ENCODE peak calls at places on chromosomes 13 and 19, in ten cellular contexts. E is tibial artery; P is breast epithelium; U is anterior cingulate cortex; G is activated CD4-positive, alpha-beta memory T cell treated with anti-CD3 and anti-CD28 coated beads for 36 hours; L is mesenteric fat pad; J is activated CD4-positive, alpha-beta T cell treated with anti-CD3 and anti-CD28 coated beads for 24 hours; M is activated T-helper 9 cell treated with anti-CD3 and anti-CD28 coated beads, Interleukin-2, amount 50 U/mL, for 16 hours; K is activated CD8-positive, alpha-beta memory T cell treated with anti-CD3 and anti-CD28 coated beads for 1 hour; C is RPMI7951. A is an unnamed sample.

GRCh38 chr13:44929691-44930090 is 59.6 kb downstream of the NUFIP1 start:
- DNase-seq in E (no peak), P (no peak), U (no peak), G (no peak), L (no peak), J (no peak), M (no peak), K (no peak), C (no peak), A (no peak)

GRCh38 chr13:93108111-93108581 is 118.5 kb upstream of the GPC6 start:
- DNase-seq in E (no peak), P (no peak), U (no peak), G (no peak), L (no peak), J (no peak), M (no peak), K (no peak), C (no peak), A (no peak)

GRCh38 chr19:9052894-9053293 is 34.0 kb upstream of the OR1M1 start:
- DNase-seq in E (no peak), P (no peak), U (no peak), G (no peak), L (no peak), J (no peak), M (no peak), K (no peak), C (no peak), A (no peak)

GRCh38 chr13:44904982-44905381 is 84.3 kb downstream of the NUFIP1 start:
- DNase-seq in E (peak), P (no peak), U (peak), G (no peak), L (no peak), J (no peak), M (no peak), K (no peak), C (peak), A (no peak)

GRCh38 chr19:48795855-48796142 is 15.0 kb downstream of the BCAT2 start:
- DNase-seq in E (peak), P (no peak), U (no peak), G (no peak), L (no peak), J (no peak), M (no peak), K (no peak), C (no peak), A (no peak)

GRCh38 chr13:24460256-24460655 is 52.3 kb downstream of the PARP4 start:
- DNase-seq in E (no peak), P (no peak), U (no peak), G (no peak), L (no peak), J (no peak), M (no peak), K (no peak), C (no peak), A (no peak)

GRCh38 chr19:51198641-51199040 is 26.2 kb upstream of the CD33 start:
- DNase-seq in E (no peak), P (no peak), U (no peak), G (no peak), L (no peak), J (no peak), M (no peak), K (no peak), C (no peak), A (no peak)

GRCh38 chr13:32125221-32125621 is 93.6 kb downstream of the FRY start:
- DNase-seq in E (peak), P (no peak), U (no peak), G (no peak), L (no peak), J (no peak), M (no peak), K (no peak), C (peak), A (no peak)

GRCh38 chr19:22945560-22945959 is 57.4 kb downstream of the ZNF728 start:
- DNase-seq in E (no peak), P (no peak), U (no peak), G (no peak), L (no peak), J (no peak), M (no peak), K (no peak), C (peak), A (peak)

GRCh38 chr19:10998045-10998533 is 37.3 kb downstream of the SMARCA4 start:
- DNase-seq in E (peak), P (no peak), U (no peak), G (no peak), L (no peak), J (no peak), M (no peak), K (no peak), C (peak), A (no peak)

GRCh38 chr13:51688937-51689336 is 104.7 kb downstream of the WDFY2 start:
- DNase-seq in E (no peak), P (no peak), U (no peak), G (no peak), L (no peak), J (no peak), M (no peak), K (no peak), C (peak), A (no peak)

GRCh38 chr13:37602743-37603381 is 4.3 kb upstream of the POSTN start:
- DNase-seq in E (no peak), P (no peak), U (no peak), G (no peak), L (no peak), J (no peak), M (no peak), K (no peak), C (peak), A (no peak)